ENCODE peak calls at places on chromosome 7, in six cellular contexts. One of them, this sample, is unnamed. For H3K9me3 and H3K4me1, the result is how much of the 10 kb centered on the place peaks cover.

GRCh38 chr7:133135451-133135850 is 53.6 kb upstream of the CHCHD3 start:
- DNase-seq in iPS DF 6.9: no peak
- DNase-seq in fibroblast of lung: peak
- DNase-seq in GM23248: peak
- DNase-seq in H9: no peak
- DNase-seq in A549: no peak
- DNase-seq in this sample: no peak

GRCh38 chr7:73487486-73487885 is 34.6 kb downstream of the BAZ1B start:
- DNase-seq in A549: no peak
- DNase-seq in H9: no peak
- DNase-seq in GM23248: peak
- DNase-seq in fibroblast of lung: peak
- DNase-seq in iPS DF 6.9: no peak
- DNase-seq in this sample: no peak

GRCh38 chr7:88888684-88889083 is 93.1 kb upstream of the TEX47 start:
- DNase-seq in iPS DF 6.9: no peak
- DNase-seq in A549: no peak
- DNase-seq in GM23248: peak
- DNase-seq in fibroblast of lung: no peak
- DNase-seq in H9: no peak
- DNase-seq in this sample: no peak

GRCh38 chr7:22895491-22895890 is 72.8 kb upstream of the TOMM7 start:
- DNase-seq in H9: no peak
- DNase-seq in fibroblast of lung: peak
- DNase-seq in iPS DF 6.9: no peak
- DNase-seq in GM23248: peak
- DNase-seq in A549: no peak
- DNase-seq in this sample: no peak

GRCh38 chr7:151895695-151896485 is 19.0 kb upstream of the PRKAG2 start:
- DNase-seq in fibroblast of lung: no peak
- DNase-seq in H9: no peak
- DNase-seq in A549: no peak
- DNase-seq in GM23248: no peak
- DNase-seq in iPS DF 6.9: no peak
- DNase-seq in this sample: no peak

GRCh38 chr7:114875171-114875570 is 46.7 kb upstream of the MDFIC start:
- DNase-seq in fibroblast of lung: no peak
- DNase-seq in iPS DF 6.9: no peak
- DNase-seq in H9: no peak
- DNase-seq in GM23248: no peak
- DNase-seq in A549: no peak
- DNase-seq in this sample: no peak

GRCh38 chr7:84548366-84549085 is 353.9 kb upstream of the SEMA3A start:
- DNase-seq in fibroblast of lung: peak
- DNase-seq in iPS DF 6.9: peak
- DNase-seq in A549: no peak
- DNase-seq in H9: no peak
- DNase-seq in GM23248: peak
- DNase-seq in this sample: no peak

GRCh38 chr7:2637505-2638223 is 5.9 kb downstream of the TTYH3 start:
- DNase-seq in fibroblast of lung: no peak
- DNase-seq in iPS DF 6.9: no peak
- DNase-seq in A549: no peak
- DNase-seq in H9: no peak
- DNase-seq in GM23248: no peak
- DNase-seq in this sample: no peak

GRCh38 chr7:69652947-69653701 is 54.8 kb downstream of the AUTS2 start:
- DNase-seq in iPS DF 6.9: no peak
- DNase-seq in fibroblast of lung: no peak
- DNase-seq in GM23248: no peak
- DNase-seq in H9: no peak
- DNase-seq in A549: no peak
- DNase-seq in this sample: no peak

GRCh38 chr7:122544463-122544862 is 154.5 kb downstream of the RNF133 start:
- DNase-seq in H9: no peak
- DNase-seq in GM23248: no peak
- DNase-seq in iPS DF 6.9: no peak
- DNase-seq in A549: no peak
- DNase-seq in fibroblast of lung: no peak
- DNase-seq in this sample: no peak

GRCh38 chr7:2452074-2452507 is 24.1 kb downstream of the GRIFIN start:
- DNase-seq in H9: no peak
- DNase-seq in A549: no peak
- DNase-seq in fibroblast of lung: no peak
- DNase-seq in iPS DF 6.9: no peak
- DNase-seq in GM23248: no peak
- DNase-seq in this sample: peak

GRCh38 chr7:151715661-151716338 is 161.1 kb downstream of the PRKAG2 start:
- DNase-seq in A549: peak
- DNase-seq in fibroblast of lung: no peak
- DNase-seq in iPS DF 6.9: no peak
- DNase-seq in GM23248: no peak
- DNase-seq in H9: no peak
- DNase-seq in this sample: no peak

GRCh38 chr7:48511021-48511579 is 339.8 kb downstream of the ABCA13 start:
- DNase-seq in A549: no peak
- DNase-seq in H9: no peak
- DNase-seq in iPS DF 6.9: no peak
- DNase-seq in fibroblast of lung: no peak
- DNase-seq in GM23248: no peak
- DNase-seq in this sample: no peak

GRCh38 chr7:27097686-27098492 is 2.1 kb upstream of the HOXA1 start:
- DNase-seq in A549: no peak
- DNase-seq in H9: no peak
- DNase-seq in iPS DF 6.9: no peak
- DNase-seq in GM23248: peak
- DNase-seq in fibroblast of lung: peak
- DNase-seq in this sample: no peak

GRCh38 chr7:158054611-158055010 is 533.0 kb downstream of the PTPRN2 start:
- DNase-seq in fibroblast of lung: no peak
- DNase-seq in A549: no peak
- DNase-seq in H9: no peak
- DNase-seq in iPS DF 6.9: no peak
- DNase-seq in GM23248: no peak
- DNase-seq in this sample: no peak
- H3K9me3 ChIP-seq in fibroblast of lung: under half
- H3K9me3 ChIP-seq in A549: under half
- H3K9me3 ChIP-seq in H9: under half
- H3K9me3 ChIP-seq in iPS DF 6.9: under half
- H3K9me3 ChIP-seq in GM23248: under half
- H3K9me3 ChIP-seq in this sample: under half

GRCh38 chr7:93043393-93043985 is 74.3 kb downstream of the SAMD9 start:
- DNase-seq in H9: peak
- DNase-seq in fibroblast of lung: peak
- DNase-seq in iPS DF 6.9: peak
- DNase-seq in A549: no peak
- DNase-seq in GM23248: peak
- DNase-seq in this sample: no peak
- H3K27ac ChIP-seq in H9: no peak
- H3K27ac ChIP-seq in fibroblast of lung: peak
- H3K27ac ChIP-seq in iPS DF 6.9: no peak
- H3K27ac ChIP-seq in A549: no peak
- H3K27ac ChIP-seq in GM23248: peak
- H3K27ac ChIP-seq in this sample: no peak

DNA sequence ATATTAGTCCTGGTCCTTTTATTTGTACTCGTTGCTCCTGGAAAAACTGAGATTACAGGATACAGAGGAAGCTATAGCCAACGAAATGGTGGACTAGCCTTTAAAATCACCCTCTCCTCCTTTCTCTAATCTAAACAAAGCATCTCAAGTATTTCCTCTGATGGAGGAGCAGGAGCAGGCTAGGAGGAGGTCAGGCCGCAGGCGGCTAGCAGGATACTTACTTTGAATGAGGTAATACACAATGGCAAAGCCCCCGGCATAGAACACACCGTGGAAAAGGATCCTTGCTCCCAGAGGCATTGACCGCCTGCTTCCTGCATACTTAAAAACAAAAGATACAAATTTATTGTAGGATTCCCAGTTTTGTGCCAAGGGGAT is 64.4 kb downstream of the STK17A start:
- DNase-seq in iPS DF 6.9: no peak
- DNase-seq in GM23248: peak
- DNase-seq in fibroblast of lung: peak
- DNase-seq in H9: peak
- DNase-seq in A549: no peak
- DNase-seq in this sample: no peak
- H3K4me1 ChIP-seq in iPS DF 6.9: under half
- H3K4me1 ChIP-seq in GM23248: half or more
- H3K4me1 ChIP-seq in fibroblast of lung: half or more
- H3K4me1 ChIP-seq in H9: under half
- H3K4me1 ChIP-seq in A549: half or more
- H3K4me1 ChIP-seq in this sample: half or more

GRCh38 chr7:149509774-149510173 is 12.2 kb upstream of the ZNF746 start:
- DNase-seq in A549: no peak
- DNase-seq in iPS DF 6.9: no peak
- DNase-seq in H9: no peak
- DNase-seq in GM23248: no peak
- DNase-seq in fibroblast of lung: no peak
- DNase-seq in this sample: no peak
- H3K9me3 ChIP-seq in A549: under half
- H3K9me3 ChIP-seq in iPS DF 6.9: under half
- H3K9me3 ChIP-seq in H9: under half
- H3K9me3 ChIP-seq in GM23248: under half
- H3K9me3 ChIP-seq in fibroblast of lung: under half
- H3K9me3 ChIP-seq in this sample: under half